ENCODE peak calls at places on chromosome 4, in seven cellular contexts. P, W, T, K, S, J and C are unnamed samples.

GRCh38 chr4:48681856-48682255 is 98.2 kb downstream of the FRYL start:
- DNase-seq in P (no peak), W (no peak), T (no peak), K (no peak), S (peak), J (no peak), C (no peak)

GRCh38 chr4:81152839-81153713 is 61.9 kb downstream of the PRKG2 start:
- DNase-seq in P (no peak), W (no peak), T (no peak), K (no peak), S (no peak), J (no peak), C (no peak)

GRCh38 chr4:41531561-41532245 is 6.3 kb upstream of the LIMCH1 start:
- DNase-seq in P (no peak), W (no peak), T (no peak), K (no peak), S (no peak), J (peak), C (no peak)

GRCh38 chr4:182655321-182655720 is 261.9 kb downstream of the DCTD start:
- DNase-seq in P (no peak), W (no peak), T (no peak), K (no peak), S (no peak), J (no peak), C (no peak)

GRCh38 chr4:8910822-8911310 is 39.2 kb upstream of the HMX1 start:
- DNase-seq in P (no peak), W (no peak), T (no peak), K (peak), S (no peak), J (no peak), C (no peak)

GRCh38 chr4:123597586-123597985 is 201.0 kb downstream of the SPRY1 start:
- DNase-seq in P (no peak), W (no peak), T (no peak), K (no peak), S (peak), J (no peak), C (no peak)

GRCh38 chr4:28254003-28254402 is 1393.4 kb downstream of the STIM2 start:
- DNase-seq in P (no peak), W (no peak), T (no peak), K (no peak), S (no peak), J (no peak), C (no peak)

GRCh38 chr4:108113229-108113628 is 55.5 kb downstream of the LEF1 start:
- DNase-seq in P (no peak), W (no peak), T (no peak), K (no peak), S (no peak), J (no peak), C (no peak)

GRCh38 chr4:184384056-184384809 is 90.1 kb downstream of the IRF2 start:
- DNase-seq in P (no peak), W (no peak), T (no peak), K (no peak), S (peak), J (peak), C (peak)

GRCh38 chr4:99763635-99764101 is 53.0 kb upstream of the DAPP1 start:
- DNase-seq in P (no peak), W (peak), T (no peak), K (no peak), S (peak), J (no peak), C (peak)